ENCODE peak calls at places on chromosomes 1 and 21, in nine cellular contexts. N, C, Z, D, L, W, O, U and F are unnamed samples.

GRCh38 chr1:206658264-206658980 is 23.1 kb downstream of the DYRK3 start:
- DNase-seq in N (no peak), C (no peak), Z (no peak), D (no peak), L (peak; percentile 12), W (no peak), O (peak; percentile 64), U (peak; percentile 83), F (peak; percentile 34)

GRCh38 chr21:34871026-34871908 is 177.8 kb downstream of the RUNX1 start:
- DNase-seq in N (no peak), C (no peak), Z (no peak), D (no peak), L (no peak), W (no peak), O (no peak), U (no peak), F (no peak)

GRCh38 chr1:153705484-153705883 is 22.4 kb upstream of the INTS3 start:
- DNase-seq in N (no peak), C (no peak), Z (no peak), D (no peak), L (no peak), W (no peak), O (no peak), U (no peak), F (no peak)

GRCh38 chr1:232166942-232167341 is 463.0 kb downstream of the SIPA1L2 start:
- DNase-seq in N (no peak), C (no peak), Z (no peak), D (no peak), L (no peak), W (no peak), O (no peak), U (no peak), F (no peak)

GRCh38 chr1:37575692-37576091 is 19.0 kb downstream of the DNALI1 start:
- DNase-seq in N (no peak), C (no peak), Z (peak; percentile 56), D (no peak), L (no peak), W (no peak), O (no peak), U (no peak), F (no peak)

GRCh38 chr1:21293537-21294265 is 3.4 kb upstream of the ECE1 start:
- DNase-seq in N (no peak), C (no peak), Z (no peak), D (no peak), L (no peak), W (no peak), O (peak; percentile 79), U (peak; percentile 58), F (no peak)

GRCh38 chr1:171884475-171884874 is 43.2 kb downstream of the DNM3 start:
- DNase-seq in N (no peak), C (no peak), Z (no peak), D (peak; percentile 81), L (no peak), W (no peak), O (peak; percentile 6), U (no peak), F (no peak)

GRCh38 chr1:44408181-44409018 is 3.3 kb downstream of the RNF220 start:
- DNase-seq in N (no peak), C (no peak), Z (no peak), D (no peak), L (no peak), W (no peak), O (peak; percentile 27), U (no peak), F (peak; percentile 24)

GRCh38 chr1:196723325-196724185 is 51.1 kb upstream of the CFHR3 start:
- DNase-seq in N (peak; percentile 23), C (no peak), Z (peak; percentile 57), D (peak; percentile 88), L (peak; percentile 64), W (no peak), O (no peak), U (peak; percentile 6), F (peak; percentile 33)

GRCh38 chr1:56819393-56819899 is at the start of gene FYB2:
- DNase-seq in N (no peak), C (no peak), Z (no peak), D (no peak), L (no peak), W (no peak), O (no peak), U (no peak), F (no peak)

GRCh38 chr1:199172286-199173124 is 533.7 kb downstream of the PTPRC start:
- DNase-seq in N (no peak), C (no peak), Z (peak; percentile 3), D (peak; percentile 23), L (no peak), W (no peak), O (peak; percentile 33), U (no peak), F (no peak)

GRCh38 chr1:26520339-26520738 is 9.2 kb upstream of the RPS6KA1 start:
- DNase-seq in N (no peak), C (no peak), Z (no peak), D (no peak), L (no peak), W (no peak), O (no peak), U (peak; percentile 59), F (no peak)

GRCh38 chr1:216447898-216448568 is 24.8 kb upstream of the USH2A start:
- DNase-seq in N (no peak), C (no peak), Z (no peak), D (peak; percentile 46), L (no peak), W (no peak), O (no peak), U (no peak), F (no peak)

GRCh38 chr1:184953600-184954219 is 20.6 kb downstream of the NIBAN1 start:
- DNase-seq in N (no peak), C (no peak), Z (peak; percentile 68), D (peak; percentile 95), L (no peak), W (no peak), O (no peak), U (no peak), F (no peak)
- TF ChIP-seq CTCF in N (no peak), C (no peak), Z (no peak), D (no peak), L (no peak), W (no peak), O (no peak), U (no peak), F (no peak)

DNA sequence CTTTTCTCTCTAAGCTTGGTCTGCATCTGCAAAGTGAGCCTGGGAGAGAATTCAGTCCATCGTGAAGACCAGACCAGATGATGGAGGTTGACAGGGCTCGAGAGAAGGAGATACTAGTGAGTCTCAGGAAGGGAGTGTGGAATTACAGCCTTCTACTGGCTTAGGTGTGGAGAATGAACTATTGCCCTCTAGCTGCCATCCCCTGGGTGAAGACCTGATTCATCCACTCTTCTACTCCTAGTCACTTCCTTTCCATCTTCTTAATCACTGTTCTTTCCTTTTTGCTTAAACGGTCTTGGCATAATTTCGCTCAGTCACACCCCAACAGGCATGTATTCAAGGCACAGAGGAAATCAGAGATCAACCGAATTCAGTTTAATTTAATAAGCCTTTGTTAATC is 34.0 kb upstream of the HSD17B7 start:
- DNase-seq in N (no peak), C (no peak), Z (peak; percentile 73), D (peak; percentile 64), L (no peak), W (no peak), O (no peak), U (no peak), F (no peak)
- TF ChIP-seq CTCF in N (no peak), C (no peak), Z (peak; percentile 66), D (peak; percentile 4), L (no peak), W (no peak), O (no peak), U (no peak), F (no peak)

GRCh38 chr1:201825245-201825644 is 3.7 kb upstream of the IPO9 start:
- DNase-seq in N (no peak), C (no peak), Z (no peak), D (no peak), L (no peak), W (no peak), O (no peak), U (no peak), F (no peak)
- TF ChIP-seq CTCF in N (no peak), C (no peak), Z (no peak), D (no peak), L (no peak), W (no peak), O (no peak), U (no peak), F (no peak)

GRCh38 chr1:51956528-51957509 is 33.7 kb downstream of the RAB3B start:
- DNase-seq in N (no peak), C (no peak), Z (peak; percentile 28), D (peak; percentile 51), L (peak; percentile 15), W (no peak), O (no peak), U (no peak), F (no peak)

GRCh38 chr1:51958824-51959223 is 31.7 kb downstream of the RAB3B start:
- DNase-seq in N (no peak), C (no peak), Z (no peak), D (no peak), L (no peak), W (no peak), O (no peak), U (no peak), F (no peak)

GRCh38 chr1:51955797-51956527 is 34.5 kb downstream of the RAB3B start:
- DNase-seq in N (no peak), C (no peak), Z (no peak), D (no peak), L (no peak), W (no peak), O (no peak), U (no peak), F (no peak)

GRCh38 chr1:51960262-51960661 is 30.2 kb downstream of the RAB3B start:
- DNase-seq in N (no peak), C (no peak), Z (no peak), D (peak; percentile 65), L (no peak), W (no peak), O (no peak), U (no peak), F (no peak)

DNA sequence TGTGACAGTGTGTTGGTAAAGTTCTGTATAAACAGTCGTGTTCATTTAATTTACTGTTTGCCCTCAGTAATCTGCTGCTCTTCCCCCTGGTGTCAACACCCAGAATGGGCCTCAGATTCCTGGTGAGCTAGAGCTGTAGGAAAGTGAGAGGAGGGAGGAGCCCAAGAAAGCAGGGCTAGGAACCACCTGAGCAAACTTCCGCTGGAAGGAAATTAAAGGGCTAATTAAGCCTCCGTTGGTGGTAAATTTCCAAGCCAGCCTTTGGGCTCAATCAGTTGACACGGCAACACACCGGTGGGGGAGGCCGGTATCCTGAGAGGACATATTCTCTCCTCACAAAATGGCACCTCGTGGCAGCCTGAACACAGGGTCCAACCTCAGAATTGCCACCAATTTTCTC is 32.9 kb downstream of the RAB3B start:
- DNase-seq in N (no peak), C (no peak), Z (no peak), D (no peak), L (no peak), W (no peak), O (no peak), U (no peak), F (no peak)
- TF ChIP-seq CTCF in N (no peak), C (no peak), Z (no peak), D (no peak), L (no peak), W (no peak), O (no peak), U (no peak), F (peak; percentile 16)